ENCODE peak calls at places on chromosomes 3 and 15, in four cellular contexts. J, U, A and Z are unnamed samples.

GRCh38 chr15:77889009-77889806 is 188.3 kb downstream of the TBC1D2B start:
- DNase-seq in J (no peak), U (peak; percentile 28), A (no peak), Z (no peak)

GRCh38 chr3:24288538-24289236 is 206.0 kb downstream of the THRB start:
- DNase-seq in J (no peak), U (no peak), A (no peak), Z (no peak)

GRCh38 chr3:125211523-125212095 is 939 bp downstream of the SLC12A8 start:
- DNase-seq in J (no peak), U (no peak), A (no peak), Z (no peak)

GRCh38 chr15:32979710-32980109 is 214.8 kb downstream of the FMN1 start:
- DNase-seq in J (no peak), U (peak; percentile 60), A (peak; percentile 98), Z (no peak)

GRCh38 chr15:40162552-40162951 is 1.7 kb downstream of the BUB1B start:
- DNase-seq in J (no peak), U (no peak), A (no peak), Z (no peak)

GRCh38 chr3:12194209-12194608 is 35.5 kb upstream of the TIMP4 start:
- DNase-seq in J (no peak), U (peak; percentile 91), A (peak; percentile 92), Z (peak; percentile 5)

GRCh38 chr3:77256584-77257488 is 216.9 kb downstream of the ROBO2 start:
- DNase-seq in J (no peak), U (no peak), A (no peak), Z (no peak)

GRCh38 chr3:170055209-170055608 is 17.4 kb downstream of the GPR160 start:
- DNase-seq in J (no peak), U (peak; percentile 17), A (peak; percentile 51), Z (no peak)

GRCh38 chr3:127008236-127008635 is 25.3 kb downstream of the PLXNA1 start:
- DNase-seq in J (no peak), U (no peak), A (no peak), Z (no peak)

GRCh38 chr15:57172925-57173324 is 203.4 kb upstream of the CGNL1 start:
- DNase-seq in J (no peak), U (no peak), A (peak; percentile 49), Z (no peak)

GRCh38 chr3:100103558-100104441 is 10.5 kb downstream of the FILIP1L start:
- DNase-seq in J (no peak), U (peak; percentile 94), A (peak; percentile 93), Z (no peak)

GRCh38 chr3:141690366-141691072 is 47.6 kb upstream of the RNF7 start:
- DNase-seq in J (no peak), U (peak; percentile 55), A (peak; percentile 72), Z (no peak)

GRCh38 chr3:164192974-164193373 is 885.3 kb downstream of the SI start:
- DNase-seq in J (no peak), U (no peak), A (no peak), Z (no peak)

GRCh38 chr3:174287601-174288180 is 571.4 kb upstream of the NAALADL2 start:
- DNase-seq in J (no peak), U (no peak), A (no peak), Z (no peak)

GRCh38 chr3:30324587-30324986 is 281.8 kb upstream of the TGFBR2 start:
- DNase-seq in J (no peak), U (peak; percentile 22), A (no peak), Z (no peak)

GRCh38 chr3:47802734-47803477 is at the start of gene DHX30:
- DNase-seq in J (peak; percentile 80), U (peak; percentile 90), A (peak; percentile 84), Z (peak; percentile 82)

GRCh38 chr3:69120879-69121464 is 1.4 kb downstream of the LMOD3 start:
- DNase-seq in J (peak; percentile 82), U (peak; percentile 79), A (peak; percentile 76), Z (peak; percentile 82)

GRCh38 chr15:40217166-40217785 is 21.6 kb upstream of the PAK6 start:
- DNase-seq in J (no peak), U (peak; percentile 80), A (peak; percentile 70), Z (peak; percentile 65)

GRCh38 chr3:132288357-132288756 is 28.9 kb upstream of the ACP3 start:
- DNase-seq in J (no peak), U (no peak), A (no peak), Z (no peak)

GRCh38 chr3:180325958-180326357 is 276.0 kb upstream of the TTC14 start:
- DNase-seq in J (no peak), U (no peak), A (no peak), Z (no peak)

GRCh38 chr15:45205192-45205591 is 17.4 kb upstream of the SHF start:
- DNase-seq in J (peak; percentile 76), U (peak; percentile 65), A (peak; percentile 69), Z (peak; percentile 63)

GRCh38 chr3:100411091-100411982 is 10.0 kb downstream of the LNP1 start:
- DNase-seq in J (no peak), U (no peak), A (no peak), Z (no peak)

GRCh38 chr3:190053919-190054672 is 66.6 kb downstream of the P3H2 start:
- DNase-seq in J (no peak), U (peak; percentile 93), A (peak; percentile 92), Z (no peak)

GRCh38 chr15:81097893-81098280 is 36.2 kb upstream of the CFAP161 start:
- DNase-seq in J (no peak), U (no peak), A (no peak), Z (no peak)

GRCh38 chr15:70033529-70034140 is 64.1 kb downstream of the TLE3 start:
- DNase-seq in J (no peak), U (no peak), A (peak; percentile 62), Z (no peak)

GRCh38 chr15:27694506-27695077 is 404.5 kb downstream of the OCA2 start:
- DNase-seq in J (no peak), U (no peak), A (no peak), Z (no peak)
- H3K14ac ChIP-seq in J (peak overlapping the region; percentile 64), U (no peak overlapping the region), A (no peak overlapping the region), Z (no peak overlapping the region)

GRCh38 chr3:149813367-149814281 is 609 bp downstream of the RNF13 start:
- DNase-seq in J (peak; percentile 58), U (peak; percentile 70), A (peak; percentile 47), Z (peak; percentile 55)

GRCh38 chr3:149810846-149811245 is 2.2 kb upstream of the RNF13 start:
- DNase-seq in J (no peak), U (no peak), A (no peak), Z (no peak)

GRCh38 chr3:149812606-149813366 is at the start of gene RNF13:
- DNase-seq in J (peak; percentile 93), U (peak; percentile 96), A (peak; percentile 94), Z (peak; percentile 85)

GRCh38 chr3:149809694-149810093 is 3.3 kb upstream of the RNF13 start:
- DNase-seq in J (no peak), U (no peak), A (no peak), Z (no peak)

GRCh38 chr3:149812165-149812605 is 830 bp upstream of the RNF13 start:
- DNase-seq in J (no peak), U (no peak), A (no peak), Z (no peak)
- H3K14ac ChIP-seq in J (peak overlapping the region; percentile 86), U (no peak overlapping the region), A (peak overlapping the region; percentile 34), Z (no peak overlapping the region)

GRCh38 chr3:151430821-151431484 is 29.9 kb downstream of the IGSF10 start:
- DNase-seq in J (no peak), U (peak; percentile 62), A (no peak), Z (no peak)

GRCh38 chr3:151425640-151426336 is 35.1 kb downstream of the IGSF10 start:
- DNase-seq in J (no peak), U (peak; percentile 64), A (no peak), Z (no peak)

GRCh38 chr3:151431940-151432339 is 28.9 kb downstream of the IGSF10 start:
- DNase-seq in J (no peak), U (peak; percentile 77), A (peak; percentile 89), Z (no peak)

GRCh38 chr3:151426337-151426648 is 34.6 kb downstream of the IGSF10 start:
- DNase-seq in J (no peak), U (no peak), A (no peak), Z (no peak)

GRCh38 chr3:151428386-151428785 is 32.5 kb downstream of the IGSF10 start:
- DNase-seq in J (no peak), U (no peak), A (no peak), Z (no peak)
- H3K14ac ChIP-seq in J (no peak overlapping the region), U (no peak overlapping the region), A (no peak overlapping the region), Z (no peak overlapping the region)

DNA sequence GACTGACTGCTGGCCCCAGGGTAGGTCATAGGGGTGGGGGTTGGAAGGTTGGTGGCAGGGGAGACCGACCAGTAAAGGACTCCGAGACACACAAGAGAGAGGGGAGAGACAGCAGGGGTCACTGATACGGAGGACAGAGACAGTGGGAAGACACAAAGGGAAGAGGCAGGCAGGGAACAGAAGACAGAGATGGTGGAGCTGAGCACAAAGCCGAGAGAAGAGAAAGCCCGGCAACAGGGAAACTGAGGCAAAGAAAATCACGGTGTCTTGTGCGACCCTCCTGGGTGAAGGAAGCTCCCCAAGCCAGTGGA is 502 bp downstream of the RASL12 start:
- DNase-seq in J (no peak), U (no peak), A (no peak), Z (no peak)
- H3K14ac ChIP-seq in J (peak overlapping the region; percentile 62), U (peak overlapping the region; percentile 45), A (no peak overlapping the region), Z (no peak overlapping the region)

DNA sequence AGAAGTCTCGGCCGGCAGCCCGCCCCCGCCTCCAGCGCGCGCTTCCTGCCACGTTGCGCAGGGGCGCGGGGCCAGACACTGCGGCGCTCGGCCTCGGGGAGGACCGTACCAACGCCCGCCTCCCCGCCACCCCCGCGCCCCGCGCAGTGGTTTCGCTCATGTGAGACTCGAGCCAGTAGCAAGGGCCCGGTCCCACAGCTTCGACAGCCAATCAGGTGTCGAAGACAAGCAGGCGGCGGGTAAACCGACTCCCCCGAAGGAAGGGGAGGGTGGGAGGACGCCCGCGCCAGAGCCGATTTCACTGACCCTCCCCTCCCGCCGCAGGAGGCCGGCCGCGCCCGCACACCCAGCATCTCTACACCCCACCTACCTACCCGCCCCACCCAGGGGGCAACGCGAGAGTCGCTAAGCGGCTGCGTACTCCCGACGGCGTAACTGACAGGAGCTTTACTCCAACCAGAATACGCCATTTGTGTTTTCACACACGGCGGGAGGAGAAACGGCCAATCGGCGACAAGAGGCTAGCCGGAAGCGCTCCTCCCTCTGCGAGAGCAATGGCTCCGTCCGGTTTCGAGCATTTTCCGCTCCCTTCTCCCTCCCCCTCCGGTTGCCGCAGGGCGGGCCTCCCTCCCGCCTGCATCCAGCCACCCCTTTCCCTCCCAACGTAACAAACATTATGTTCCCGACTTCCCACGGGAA is 634 bp upstream of the SETD5 start:
- DNase-seq in J (peak; percentile 99), U (peak; percentile 99), A (peak; percentile 100), Z (peak; percentile 99)
- H3K14ac ChIP-seq in J (peak overlapping the region; percentile 88), U (no peak overlapping the region), A (peak overlapping the region; percentile 97), Z (no peak overlapping the region)

GRCh38 chr3:42600958-42601675 is 631 bp downstream of the NKTR start:
- DNase-seq in J (peak; percentile 75), U (peak; percentile 79), A (peak; percentile 65), Z (no peak)
- H3K14ac ChIP-seq in J (peak overlapping the region; percentile 82), U (peak overlapping the region; percentile 53), A (peak overlapping the region; percentile 92), Z (peak overlapping the region; percentile 75)

DNA sequence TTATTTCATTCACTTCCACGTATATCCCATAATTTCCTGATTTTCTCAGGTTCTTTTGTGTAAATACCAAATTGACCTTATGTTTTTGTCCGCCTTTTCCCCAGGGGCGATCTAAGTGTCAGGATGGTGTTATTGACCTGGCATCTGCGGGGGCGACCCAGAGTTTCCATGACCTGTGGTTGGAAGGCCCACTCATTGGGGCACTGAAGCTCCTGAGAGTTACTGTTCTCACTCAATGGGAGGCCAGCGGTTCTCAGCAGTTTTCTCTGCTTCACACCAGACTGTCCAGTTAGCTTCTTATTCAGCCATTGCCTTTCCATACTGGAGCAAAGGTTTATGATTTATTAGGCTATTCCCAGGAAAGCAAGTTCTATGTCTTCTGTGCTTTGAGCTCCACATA is 53.3 kb downstream of the B3GALNT1 start:
- DNase-seq in J (no peak), U (no peak), A (no peak), Z (no peak)
- H3K14ac ChIP-seq in J (no peak overlapping the region), U (no peak overlapping the region), A (no peak overlapping the region), Z (no peak overlapping the region)